ENCODE peak calls at places on chromosomes 13 and 19, in five cellular contexts. G is EL, V is fibroblast of mammary gland, J is smooth muscle cell of the brain vasculature, L is chondrocyte. W is an unnamed sample.
A peak's percentile ranks its signal among the peaks of the same experiment; 100 is the strongest.

GRCh38 chr19:12350185-12350889 is 15.1 kb downstream of the ZNF442 start:
- DNase-seq in G (no peak), V (no peak), J (no peak), L (no peak), W (no peak)

GRCh38 chr19:31338069-31338767 is 11.0 kb downstream of the TSHZ3 start:
- DNase-seq in G (peak; percentile 30), V (peak; percentile 78), J (peak; percentile 69), L (no peak), W (no peak)

GRCh38 chr13:73450583-73450982 is 391.8 kb downstream of the KLF5 start:
- DNase-seq in G (no peak), V (no peak), J (no peak), L (no peak), W (no peak)

GRCh38 chr19:7554990-7555864 is 19.7 kb downstream of the PNPLA6 start:
- DNase-seq in G (no peak), V (no peak), J (no peak), L (no peak), W (no peak)

GRCh38 chr13:36965767-36966166 is 33.4 kb downstream of the ALG5 start:
- DNase-seq in G (peak; percentile 83), V (peak; percentile 83), J (peak; percentile 23), L (no peak), W (peak; percentile 11)

GRCh38 chr13:24539500-24540165 is 27.1 kb upstream of the PARP4 start:
- DNase-seq in G (no peak), V (no peak), J (no peak), L (peak; percentile 61), W (no peak)

GRCh38 chr19:22545751-22546150 is 88.4 kb upstream of the ZNF492 start:
- DNase-seq in G (peak; percentile 7), V (peak; percentile 14), J (no peak), L (no peak), W (no peak)

GRCh38 chr19:22628401-22628800 is 5.7 kb upstream of the ZNF492 start:
- DNase-seq in G (no peak), V (no peak), J (no peak), L (no peak), W (no peak)

GRCh38 chr13:73250061-73250460 is 191.3 kb downstream of the KLF5 start:
- DNase-seq in G (no peak), V (no peak), J (no peak), L (no peak), W (no peak)

GRCh38 chr13:111492958-111493357 is 172.5 kb downstream of the TEX29 start:
- DNase-seq in G (no peak), V (no peak), J (no peak), L (no peak), W (no peak)

W was measured in retinal pigment epithelial cell.